ENCODE peak calls at places on chromosomes 5 and 9, in four cellular contexts. One of them, this sample, is unnamed.

GRCh38 chr9:77221431-77221830 is 44.1 kb downstream of the VPS13A start:
- DNase-seq in DMS153: no peak
- DNase-seq in glutamatergic neuron: no peak
- DNase-seq in GM10248: no peak
- DNase-seq in this sample: no peak

GRCh38 chr9:83199240-83199639 is 136.3 kb upstream of the RASEF start:
- DNase-seq in DMS153: peak
- DNase-seq in glutamatergic neuron: peak
- DNase-seq in GM10248: no peak
- DNase-seq in this sample: no peak

GRCh38 chr9:75389096-75389495 is 300.8 kb downstream of the OSTF1 start:
- DNase-seq in DMS153: no peak
- DNase-seq in glutamatergic neuron: no peak
- DNase-seq in GM10248: no peak
- DNase-seq in this sample: no peak

GRCh38 chr5:139094154-139095131 is 103.7 kb downstream of the SIL1 start:
- DNase-seq in DMS153: no peak
- DNase-seq in glutamatergic neuron: no peak
- DNase-seq in GM10248: peak
- DNase-seq in this sample: no peak

GRCh38 chr5:40594811-40595210 is 84.9 kb upstream of the PTGER4 start:
- DNase-seq in DMS153: no peak
- DNase-seq in glutamatergic neuron: no peak
- DNase-seq in GM10248: no peak
- DNase-seq in this sample: no peak

GRCh38 chr5:145495741-145496140 is 339.4 kb downstream of the PRELID2 start:
- DNase-seq in DMS153: no peak
- DNase-seq in glutamatergic neuron: no peak
- DNase-seq in GM10248: no peak
- DNase-seq in this sample: no peak

GRCh38 chr9:107214915-107215314 is 68.2 kb upstream of the RAD23B start:
- DNase-seq in DMS153: no peak
- DNase-seq in glutamatergic neuron: no peak
- DNase-seq in GM10248: no peak
- DNase-seq in this sample: no peak

GRCh38 chr5:141402553-141403328 is at the start of gene PCDHGA9:
- DNase-seq in DMS153: no peak
- DNase-seq in glutamatergic neuron: no peak
- DNase-seq in GM10248: no peak
- DNase-seq in this sample: no peak

GRCh38 chr5:102527547-102527946 is 28.7 kb upstream of the SLCO6A1 start:
- DNase-seq in DMS153: no peak
- DNase-seq in glutamatergic neuron: no peak
- DNase-seq in GM10248: no peak
- DNase-seq in this sample: no peak

GRCh38 chr9:70081120-70081495 is 37.5 kb downstream of the MAMDC2 start:
- DNase-seq in DMS153: no peak
- DNase-seq in glutamatergic neuron: no peak
- DNase-seq in GM10248: no peak
- DNase-seq in this sample: peak

GRCh38 chr9:137105814-137106661 is 8.5 kb downstream of the DPP7 start:
- DNase-seq in DMS153: no peak
- DNase-seq in glutamatergic neuron: no peak
- DNase-seq in GM10248: no peak
- DNase-seq in this sample: no peak

GRCh38 chr9:79694676-79695400 is 123.1 kb downstream of the TLE4 start:
- DNase-seq in DMS153: no peak
- DNase-seq in glutamatergic neuron: peak
- DNase-seq in GM10248: no peak
- DNase-seq in this sample: no peak

GRCh38 chr9:124006448-124007156 is 5.0 kb upstream of the LHX2 start:
- DNase-seq in DMS153: no peak
- DNase-seq in glutamatergic neuron: no peak
- DNase-seq in GM10248: no peak
- DNase-seq in this sample: no peak